ENCODE peak calls at places on chromosomes 6 and 20, in four cellular contexts. L is GM12878, A is HepG2, T is K562. E is an unnamed sample.

GRCh38 chr6:44676246-44676790 is 288.8 kb downstream of the CDC5L start:
- DNase-seq in T (no peak), L (no peak), A (no peak), E (peak; percentile 38)

GRCh38 chr6:90326404-90327057 is 29.9 kb upstream of the BACH2 start:
- DNase-seq in A (no peak), T (no peak), L (no peak), E (no peak)

GRCh38 chr20:46348972-46349741 is 40.9 kb upstream of the CDH22 start:
- DNase-seq in L (no peak), T (peak; percentile 81), A (peak; percentile 46), E (peak; percentile 90)

GRCh38 chr20:34047010-34047687 is 53.4 kb downstream of the RALY start:
- DNase-seq in A (no peak), T (no peak), L (no peak), E (no peak)

GRCh38 chr20:44979090-44979621 is 12.8 kb downstream of the STK4 start:
- DNase-seq in T (peak; percentile 49), A (no peak), L (peak; percentile 82), E (no peak)

GRCh38 chr20:1894471-1894950 is 696 bp upstream of the SIRPA start:
- DNase-seq in A (no peak), L (no peak), T (peak; percentile 17), E (peak; percentile 92)

GRCh38 chr20:21517566-21518277 is 3.9 kb upstream of the NKX2-2 start:
- DNase-seq in T (no peak), L (no peak), A (no peak), E (peak; percentile 10)

GRCh38 chr20:56347628-56348305 is 11.0 kb upstream of the FAM210B start:
- DNase-seq in A (no peak), L (no peak), T (no peak), E (no peak)

GRCh38 chr20:9417665-9418064 is 96.7 kb upstream of the LAMP5 start:
- DNase-seq in T (no peak), A (no peak), L (no peak), E (no peak)

GRCh38 chr20:62830251-62830650 is 13.4 kb downstream of the COL9A3 start:
- DNase-seq in A (no peak), L (no peak), T (no peak), E (peak; percentile 10)
- TF ChIP-seq FOXM1 in A (no peak), L (no peak), T (no peak), E (no peak)

GRCh38 chr6:35048031-35048613 is 93.0 kb downstream of the TCP11 start:
- DNase-seq in T (no peak), A (no peak), L (no peak), E (peak; percentile 19)
- TF ChIP-seq FOXM1 in T (no peak), A (no peak), L (no peak), E (no peak)

GRCh38 chr6:53209681-53210080 is 61.0 kb upstream of the GCM1 start:
- DNase-seq in A (no peak), L (no peak), T (no peak), E (no peak)

GRCh38 chr6:53214172-53214571 is 65.5 kb upstream of the GCM1 start:
- DNase-seq in T (no peak), L (no peak), A (no peak), E (no peak)

GRCh38 chr6:53216301-53216700 is 67.7 kb upstream of the GCM1 start:
- DNase-seq in L (no peak), A (no peak), T (no peak), E (no peak)

GRCh38 chr6:53205778-53206177 is 57.1 kb upstream of the GCM1 start:
- DNase-seq in T (no peak), L (no peak), A (no peak), E (no peak)

GRCh38 chr6:53210821-53211220 is 62.2 kb upstream of the GCM1 start:
- DNase-seq in A (no peak), T (no peak), L (no peak), E (no peak)
- TF ChIP-seq FOXM1 in A (no peak), T (no peak), L (no peak), E (no peak)

GRCh38 chr20:59316911-59317310 is 16.5 kb downstream of the EDN3 start:
- DNase-seq in L (no peak), T (no peak), A (no peak), E (no peak)
- TF ChIP-seq FOXM1 in L (no peak), T (no peak), A (no peak), E (no peak)

DNA sequence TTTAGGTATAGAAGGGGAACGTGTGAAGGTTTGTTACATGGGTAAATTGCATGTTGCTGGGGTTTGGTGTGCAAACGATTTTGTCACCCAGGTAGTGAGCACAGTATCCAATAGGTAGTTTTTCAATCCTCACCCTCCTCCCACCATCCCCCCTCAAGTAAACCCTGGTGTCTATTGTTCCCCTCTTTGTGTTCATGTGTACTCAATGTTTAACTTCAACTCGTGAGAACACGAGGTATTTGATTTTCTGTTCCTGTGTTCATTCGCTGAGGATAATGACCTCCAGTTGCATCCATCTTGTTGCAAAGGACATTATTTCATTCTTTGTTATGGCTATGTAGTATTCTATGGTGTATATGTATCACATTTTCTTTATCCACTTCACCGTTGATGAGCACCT is 11.6 kb upstream of the VNN1 start:
- DNase-seq in A (no peak), L (no peak), T (no peak), E (no peak)
- TF ChIP-seq FOXM1 in A (no peak), L (no peak), T (no peak), E (no peak)

GRCh38 chr6:33296797-33297405 is 1.8 kb downstream of the RGL2 start:
- DNase-seq in T (no peak), L (no peak), A (no peak), E (no peak)

GRCh38 chr6:33299237-33299944 is 649 bp upstream of the RGL2 start:
- DNase-seq in A (peak; percentile 88), L (peak; percentile 69), T (peak; percentile 93), E (peak; percentile 91)

GRCh38 chr6:33297406-33297955 is 1.3 kb downstream of the RGL2 start:
- DNase-seq in L (no peak), T (peak; percentile 50), A (no peak), E (peak; percentile 69)

GRCh38 chr6:33297956-33298772 is 578 bp downstream of the RGL2 start:
- DNase-seq in T (peak; percentile 91), A (peak; percentile 80), L (no peak), E (peak; percentile 83)

GRCh38 chr6:33298773-33299236 is at the start of gene RGL2:
- DNase-seq in T (peak; percentile 84), L (no peak), A (no peak), E (peak; percentile 78)
- TF ChIP-seq FOXM1 in T (no peak), L (no peak), A (no peak), E (no peak)